ENCODE peak calls at places on chromosomes 16 and 17, in six cellular contexts. V is EL; U is RPMI8226; A is heart left ventricle; Q is left cardiac atrium; X is stimulated activated CD8-positive, alpha-beta memory T cell treated with anti-CD3 and anti-CD28 coated beads, Interleukin-12 subunit alpha, Interleukin-12 subunit beta, amount 100 ng/mL, for 4 hours. Y is an unnamed sample.

GRCh38 chr16:24522751-24523150 is 16.6 kb upstream of the RBBP6 start:
- DNase-seq in V (no peak), U (no peak), A (no peak), Q (no peak), X (no peak), Y (no peak)

GRCh38 chr17:32266389-32267269 is 997 bp downstream of the RHBDL3 start:
- DNase-seq in V (no peak), U (no peak), A (no peak), Q (peak; percentile 27), X (no peak), Y (no peak)

GRCh38 chr17:75191584-75191983 is 8.8 kb upstream of the SUMO2 start:
- DNase-seq in V (peak; percentile 38), U (no peak), A (no peak), Q (no peak), X (no peak), Y (no peak)

GRCh38 chr17:60039096-60039495 is 39.6 kb downstream of the HEATR6 start:
- DNase-seq in V (no peak), U (no peak), A (no peak), Q (no peak), X (no peak), Y (no peak)

GRCh38 chr16:29665294-29666077 is 2.4 kb downstream of the SPN start:
- DNase-seq in V (no peak), U (no peak), A (no peak), Q (no peak), X (no peak), Y (no peak)

GRCh38 chr16:29663020-29663828 is at the start of gene SPN:
- DNase-seq in V (no peak), U (no peak), A (no peak), Q (no peak), X (peak; percentile 21), Y (no peak)

GRCh38 chr17:34312080-34312479 is 7.2 kb upstream of the CCL8 start:
- DNase-seq in V (peak; percentile 89), U (no peak), A (no peak), Q (no peak), X (no peak), Y (no peak)

GRCh38 chr17:69123626-69124025 is 18.1 kb downstream of the ABCA6 start:
- DNase-seq in V (no peak), U (no peak), A (no peak), Q (no peak), X (no peak), Y (no peak)

GRCh38 chr17:32491371-32492280 is 4.8 kb downstream of the CDK5R1 start:
- DNase-seq in V (no peak), U (no peak), A (no peak), Q (no peak), X (no peak), Y (no peak)

GRCh38 chr16:62408760-62409159 is 372.5 kb upstream of the CDH8 start:
- DNase-seq in V (no peak), U (peak; percentile 8), A (no peak), Q (no peak), X (no peak), Y (no peak)

GRCh38 chr17:74274060-74274702 is at the start of gene DNAI2:
- DNase-seq in V (no peak), U (no peak), A (peak; percentile 44), Q (peak; percentile 64), X (no peak), Y (no peak)

GRCh38 chr17:78316867-78317816 is 42.7 kb downstream of the SOCS3 start:
- DNase-seq in V (no peak), U (peak; percentile 23), A (no peak), Q (no peak), X (no peak), Y (peak; percentile 76)

GRCh38 chr16:86761117-86761971 is 183.0 kb downstream of the FOXL1 start:
- DNase-seq in V (peak; percentile 88), U (peak; percentile 35), A (peak; percentile 57), Q (peak; percentile 69), X (no peak), Y (no peak)

GRCh38 chr16:8949536-8950418 is 13.9 kb downstream of the USP7 start:
- DNase-seq in V (no peak), U (no peak), A (no peak), Q (no peak), X (no peak), Y (no peak)

GRCh38 chr16:1612320-1613111 is at the start of gene CRAMP1:
- DNase-seq in V (peak; percentile 20), U (peak; percentile 50), A (no peak), Q (no peak), X (no peak), Y (no peak)

GRCh38 chr16:81641403-81642106 is 137.5 kb upstream of the PLCG2 start:
- DNase-seq in V (no peak), U (no peak), A (no peak), Q (no peak), X (no peak), Y (peak; percentile 34)

GRCh38 chr17:1438593-1439083 is 17.4 kb downstream of the CRK start:
- DNase-seq in V (peak; percentile 67), U (no peak), A (no peak), Q (no peak), X (no peak), Y (no peak)

GRCh38 chr16:78081341-78081740 is 18.1 kb upstream of the WWOX start:
- DNase-seq in V (no peak), U (no peak), A (no peak), Q (no peak), X (no peak), Y (no peak)

GRCh38 chr16:29816694-29817441 is 916 bp downstream of the PAGR1 start:
- DNase-seq in V (peak; percentile 76), U (peak; percentile 85), A (peak; percentile 70), Q (peak; percentile 79), X (no peak), Y (peak; percentile 52)

GRCh38 chr17:80498242-80498919 is 22.0 kb upstream of the NPTX1 start:
- DNase-seq in V (peak; percentile 20), U (no peak), A (peak; percentile 33), Q (peak; percentile 39), X (no peak), Y (peak; percentile 66)

GRCh38 chr17:410674-411401 is 58.2 kb upstream of the RPH3AL start:
- DNase-seq in V (peak; percentile 25), U (peak; percentile 36), A (no peak), Q (no peak), X (peak; percentile 27), Y (peak; percentile 26)

GRCh38 chr17:37700881-37701280 is 44.0 kb downstream of the HNF1B start:
- DNase-seq in V (no peak), U (no peak), A (no peak), Q (peak; percentile 62), X (no peak), Y (no peak)

GRCh38 chr17:41966453-41967140 is at the start of gene CNP:
- DNase-seq in V (peak; percentile 91), U (peak; percentile 92), A (peak; percentile 94), Q (peak; percentile 93), X (peak; percentile 89), Y (peak; percentile 79)

GRCh38 chr17:58276423-58276822 is 4.3 kb downstream of the MPO start:
- DNase-seq in V (no peak), U (no peak), A (no peak), Q (no peak), X (no peak), Y (no peak)

GRCh38 chr17:55454906-55455474 is 33.4 kb upstream of the MMD start:
- DNase-seq in V (peak; percentile 89), U (no peak), A (no peak), Q (no peak), X (no peak), Y (no peak)

GRCh38 chr16:68902376-68903345 is 59.3 kb downstream of the TANGO6 start:
- DNase-seq in V (peak; percentile 60), U (peak; percentile 43), A (no peak), Q (no peak), X (no peak), Y (peak; percentile 77)

GRCh38 chr17:8922451-8922850 is 43.1 kb downstream of the PIK3R5 start:
- DNase-seq in V (peak; percentile 95), U (no peak), A (no peak), Q (no peak), X (no peak), Y (no peak)

GRCh38 chr17:43908111-43908721 is 880 bp upstream of the MPP2 start:
- DNase-seq in V (peak; percentile 80), U (peak; percentile 74), A (peak; percentile 76), Q (peak; percentile 74), X (peak; percentile 24), Y (peak; percentile 92)

GRCh38 chr16:69509125-69509524 is 56.6 kb upstream of the NFAT5 start:
- DNase-seq in V (no peak), U (no peak), A (no peak), Q (no peak), X (no peak), Y (no peak)

GRCh38 chr17:78677303-78678219 is 100.4 kb upstream of the DNAH17 start:
- DNase-seq in V (no peak), U (no peak), A (no peak), Q (no peak), X (no peak), Y (no peak)

GRCh38 chr16:57367111-57367752 is 5.1 kb upstream of the CX3CL1 start:
- DNase-seq in V (peak; percentile 26), U (no peak), A (no peak), Q (no peak), X (no peak), Y (no peak)

GRCh38 chr17:46173153-46173552 is 20.1 kb downstream of the KANSL1 start:
- DNase-seq in V (no peak), U (no peak), A (no peak), Q (no peak), X (no peak), Y (no peak)

GRCh38 chr17:73311428-73311780 is 397 bp downstream of the CDC42EP4 start:
- DNase-seq in V (no peak), U (no peak), A (peak; percentile 60), Q (no peak), X (no peak), Y (no peak)

GRCh38 chr17:41494524-41494923 is 4.8 kb upstream of the KRT36 start:
- DNase-seq in V (peak; percentile 64), U (no peak), A (no peak), Q (no peak), X (no peak), Y (no peak)

GRCh38 chr17:76544123-76544915 is 4.5 kb downstream of the PRCD start:
- DNase-seq in V (no peak), U (no peak), A (peak; percentile 56), Q (peak; percentile 71), X (no peak), Y (peak; percentile 71)

GRCh38 chr17:46078675-46079074 is 79.6 kb downstream of the STH start:
- DNase-seq in V (no peak), U (no peak), A (no peak), Q (no peak), X (no peak), Y (no peak)

GRCh38 chr17:78665952-78666920 is 89.0 kb upstream of the DNAH17 start:
- DNase-seq in V (peak; percentile 39), U (no peak), A (peak; percentile 56), Q (peak; percentile 82), X (peak; percentile 7), Y (no peak)

GRCh38 chr17:77210331-77210730 is 69.6 kb downstream of the SEC14L1 start:
- DNase-seq in V (no peak), U (no peak), A (no peak), Q (no peak), X (no peak), Y (peak; percentile 94)

Y was measured in cerebellar cortex.